ENCODE peak calls at places on chromosome 7, in ten cellular contexts. L is B cell; E is NCI-H1417; D is NCI-H526; B is stimulated activated CD4-positive, alpha-beta T cell treated with anti-CD3 and anti-CD28 coated beads, Interleukin-1b, Interleukin-23, amount 100 ng/mL, for 4 hours; M is dorsolateral prefrontal cortex; Q is mucosa of gallbladder; C is COLO829; V is stimulated activated effector memory CD8-positive, alpha-beta T cell treated with anti-CD3 and anti-CD28 coated beads, Interleukin-12 subunit alpha, Interleukin-12 subunit beta, amount 100 ng/mL, for 72 hours; R is H9. G is an unnamed sample.

GRCh38 chr7:32381024-32381601 is 109.1 kb downstream of the LSM5 start:
- DNase-seq in M (no peak), L (no peak), R (no peak), B (no peak), V (no peak), C (no peak), E (no peak), D (no peak), Q (no peak), G (no peak)

GRCh38 chr7:26681819-26682418 is 182.5 kb downstream of the SKAP2 start:
- DNase-seq in C (peak; percentile 50), M (no peak), R (no peak), L (no peak), D (no peak), Q (no peak), B (no peak), V (no peak), E (peak; percentile 36), G (peak; percentile 10)

GRCh38 chr7:27678617-27679260 is 16.1 kb upstream of the HIBADH start:
- DNase-seq in R (no peak), V (no peak), C (peak; percentile 54), B (no peak), M (no peak), E (no peak), L (no peak), D (no peak), Q (no peak), G (no peak)

GRCh38 chr7:29563590-29564454 is at the start of gene PRR15:
- DNase-seq in C (no peak), M (peak; percentile 54), V (peak; percentile 55), R (peak; percentile 94), Q (peak; percentile 87), L (peak; percentile 35), B (no peak), D (peak; percentile 63), E (peak; percentile 86), G (peak; percentile 38)

GRCh38 chr7:27160147-27160545 is 3.7 kb upstream of the HOXA7 start:
- DNase-seq in M (no peak), L (no peak), Q (no peak), C (no peak), D (no peak), V (no peak), B (no peak), R (peak; percentile 21), E (no peak), G (no peak)

GRCh38 chr7:152897401-152897800 is 137.8 kb downstream of the ACTR3B start:
- DNase-seq in D (no peak), E (no peak), C (no peak), Q (no peak), L (no peak), V (no peak), B (no peak), R (no peak), M (no peak), G (no peak)

GRCh38 chr7:155431711-155432110 is 26.2 kb upstream of the EN2 start:
- DNase-seq in E (no peak), L (no peak), Q (no peak), M (no peak), R (no peak), D (no peak), B (no peak), V (no peak), C (no peak), G (no peak)

GRCh38 chr7:92421676-92422435 is 25.4 kb upstream of the GATAD1 start:
- DNase-seq in D (no peak), V (no peak), M (no peak), C (no peak), R (no peak), L (no peak), E (peak; percentile 78), Q (no peak), B (no peak), G (no peak)

GRCh38 chr7:16347461-16348192 is 73.7 kb downstream of the CRPPA start:
- DNase-seq in Q (no peak), B (no peak), D (no peak), V (no peak), E (no peak), C (no peak), M (no peak), L (no peak), R (no peak), G (no peak)

GRCh38 chr7:79789584-79790345 is 336.3 kb upstream of the MAGI2 start:
- DNase-seq in Q (no peak), R (no peak), B (no peak), E (no peak), L (no peak), D (no peak), M (no peak), V (no peak), C (no peak), G (no peak)

GRCh38 chr7:40057292-40057691 is 77.1 kb downstream of the MPLKIP start:
- DNase-seq in R (no peak), Q (no peak), M (no peak), L (no peak), E (no peak), D (no peak), V (no peak), B (no peak), C (no peak), G (no peak)

GRCh38 chr7:47326808-47327207 is 255.1 kb downstream of the TNS3 start:
- DNase-seq in D (no peak), B (no peak), R (no peak), C (no peak), L (no peak), Q (no peak), V (no peak), M (no peak), E (no peak), G (no peak)

GRCh38 chr7:19161671-19162070 is 16.4 kb upstream of the FERD3L start:
- DNase-seq in B (no peak), E (no peak), C (no peak), D (no peak), L (no peak), R (no peak), M (no peak), V (no peak), Q (no peak), G (no peak)

GRCh38 chr7:101911800-101912705 is 94.6 kb downstream of the CUX1 start:
- DNase-seq in Q (peak; percentile 71), M (no peak), L (no peak), E (no peak), V (no peak), B (no peak), R (no peak), C (no peak), D (no peak), G (no peak)

GRCh38 chr7:140883378-140883777 is 41.4 kb downstream of the BRAF start:
- DNase-seq in R (no peak), Q (no peak), E (no peak), C (no peak), B (no peak), D (no peak), V (no peak), L (no peak), M (no peak), G (no peak)

GRCh38 chr7:99170065-99170729 is 26.3 kb upstream of the SMURF1 start:
- DNase-seq in L (no peak), Q (no peak), C (no peak), D (no peak), B (no peak), R (no peak), M (no peak), V (no peak), E (no peak), G (no peak)

GRCh38 chr7:98922392-98923107 is 44.2 kb downstream of the TRRAP start:
- DNase-seq in R (no peak), D (no peak), B (no peak), C (no peak), V (no peak), M (no peak), E (no peak), Q (peak; percentile 36), L (no peak), G (no peak)

GRCh38 chr7:111045469-111045868 is 45.5 kb upstream of the LRRN3 start:
- DNase-seq in E (no peak), R (peak; percentile 27), L (no peak), V (no peak), Q (no peak), M (no peak), C (no peak), B (no peak), D (no peak), G (no peak)

GRCh38 chr7:42440951-42441350 is 203.9 kb upstream of the GLI3 start:
- DNase-seq in R (no peak), L (no peak), E (no peak), V (no peak), M (no peak), Q (no peak), C (no peak), D (no peak), B (no peak), G (no peak)

GRCh38 chr7:127632276-127632910 is 14.5 kb upstream of the PAX4 start:
- DNase-seq in Q (no peak), E (no peak), M (no peak), D (no peak), C (no peak), L (no peak), R (no peak), B (no peak), V (no peak), G (no peak)

GRCh38 chr7:29039747-29040569 is 81.8 kb upstream of the TRIL start:
- DNase-seq in M (no peak), E (no peak), R (no peak), C (peak; percentile 35), Q (no peak), L (no peak), D (no peak), V (no peak), B (no peak), G (no peak)

GRCh38 chr7:158372400-158373302 is 215.0 kb downstream of the PTPRN2 start:
- DNase-seq in D (no peak), M (no peak), C (no peak), Q (no peak), V (no peak), L (no peak), R (no peak), B (no peak), E (no peak), G (no peak)

GRCh38 chr7:130669051-130669700 is 628 bp upstream of the COPG2 start:
- DNase-seq in Q (peak; percentile 11), L (no peak), B (no peak), V (no peak), R (no peak), D (peak; percentile 15), C (no peak), E (no peak), M (peak; percentile 48), G (no peak)

GRCh38 chr7:27178366-27178765 is 4.2 kb upstream of the HOXA10 start:
- DNase-seq in D (no peak), M (no peak), Q (no peak), L (no peak), E (no peak), R (peak; percentile 20), C (no peak), V (no peak), B (no peak), G (no peak)

G was measured in GM13976.